ENCODE peak calls at places on chromosome X, in four cellular contexts. K is upper lobe of left lung, V is stomach, P is transverse colon. X is an unnamed sample.

GRCh38 chrX:37912797-37913196 is 65.4 kb upstream of the DYNLT3 start:
- DNase-seq in K (no peak), V (no peak), P (no peak), X (no peak)

GRCh38 chrX:68822641-68823410 is 6.0 kb upstream of the EFNB1 start:
- DNase-seq in K (peak; percentile 23), V (no peak), P (no peak), X (peak; percentile 70)

GRCh38 chrX:10922158-10922557 is 189.0 kb upstream of the HCCS start:
- DNase-seq in K (no peak), V (no peak), P (no peak), X (no peak)

GRCh38 chrX:9117851-9118250 is 83.9 kb upstream of the FAM9B start:
- DNase-seq in K (no peak), V (no peak), P (no peak), X (no peak)

GRCh38 chrX:129845616-129846190 is 2.0 kb upstream of the ZDHHC9 start:
- DNase-seq in K (peak; percentile 28), V (no peak), P (no peak), X (no peak)

GRCh38 chrX:153861147-153861546 is 24.8 kb downstream of the L1CAM start:
- DNase-seq in K (no peak), V (no peak), P (peak; percentile 37), X (no peak)

GRCh38 chrX:72714471-72714916 is 388 bp upstream of the PHKA1 start:
- DNase-seq in K (peak; percentile 63), V (peak; percentile 68), P (peak; percentile 54), X (peak; percentile 92)

GRCh38 chrX:39212456-39212855 is 411.2 kb downstream of the MID1IP1 start:
- DNase-seq in K (no peak), V (no peak), P (no peak), X (no peak)

GRCh38 chrX:136586386-136586785 is 54.4 kb downstream of the VGLL1 start:
- DNase-seq in K (no peak), V (no peak), P (no peak), X (no peak)

GRCh38 chrX:120366794-120367193 is 4.9 kb downstream of the ATP1B4 start:
- DNase-seq in K (no peak), V (no peak), P (no peak), X (no peak)

GRCh38 chrX:18468599-18468998 is 43.2 kb downstream of the CDKL5 start:
- DNase-seq in K (no peak), V (no peak), P (no peak), X (no peak)

GRCh38 chrX:40784516-40785151 is 49.3 kb upstream of the MED14 start:
- DNase-seq in K (no peak), V (no peak), P (no peak), X (no peak)

GRCh38 chrX:140918398-140919043 is 83.9 kb upstream of the SPANXB1 start:
- DNase-seq in K (no peak), V (peak; percentile 27), P (peak; percentile 8), X (no peak)

GRCh38 chrX:77979870-77980269 is 10.4 kb upstream of the PGAM4 start:
- DNase-seq in K (no peak), V (no peak), P (no peak), X (no peak)

GRCh38 chrX:71053217-71053621 is 14.9 kb downstream of the SNX12 start:
- DNase-seq in K (no peak), V (no peak), P (no peak), X (no peak)

GRCh38 chrX:46130246-46130645 is 415.0 kb downstream of the ZNF674 start:
- DNase-seq in K (no peak), V (no peak), P (no peak), X (no peak)

GRCh38 chrX:35098419-35098818 is 155.8 kb downstream of the FAM47B start:
- DNase-seq in K (no peak), V (no peak), P (no peak), X (no peak)

GRCh38 chrX:43836435-43837184 is 45.6 kb downstream of the MAOB start:
- DNase-seq in K (no peak), V (no peak), P (no peak), X (no peak)

GRCh38 chrX:22121161-22121560 is 89.0 kb downstream of the PHEX start:
- DNase-seq in K (no peak), V (no peak), P (no peak), X (no peak)
- H3K27ac ChIP-seq in K (no peak overlapping the region), V (no peak overlapping the region), P (no peak overlapping the region), X (no peak overlapping the region)

DNA sequence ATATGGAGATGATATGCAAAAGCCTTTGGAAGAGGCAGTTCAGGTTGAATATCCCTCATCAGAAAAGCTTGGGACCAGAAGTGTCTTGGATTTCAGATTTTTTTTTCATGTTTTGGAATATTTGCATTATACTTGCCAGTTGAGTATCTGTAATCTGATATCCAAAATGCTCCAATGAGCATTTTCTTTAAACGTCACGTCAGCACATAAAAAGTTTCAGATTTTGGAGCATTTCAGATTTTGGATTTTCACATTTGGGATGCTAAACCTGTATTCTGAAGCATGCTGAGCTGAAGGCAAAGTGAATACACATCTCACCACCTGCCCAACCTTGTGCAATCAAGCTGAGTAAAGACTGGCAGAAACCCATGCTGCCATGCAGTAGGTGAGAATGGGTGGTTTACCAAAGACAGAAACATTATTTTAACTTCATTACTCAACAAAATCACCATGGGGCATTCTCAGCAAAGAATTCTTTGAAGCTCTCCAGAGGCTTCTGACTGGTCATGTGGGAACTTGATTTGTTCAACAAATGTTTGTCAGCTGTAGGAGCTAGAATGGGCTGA is 159.2 kb downstream of the SH3KBP1 start:
- DNase-seq in K (no peak), V (no peak), P (no peak), X (no peak)
- H3K4me1 ChIP-seq in K (no peaks in the 10 kb centered on the region), V (no peaks in the 10 kb centered on the region), P (no peaks in the 10 kb centered on the region), X (no peaks in the 10 kb centered on the region)

GRCh38 chrX:1500701-1501624 is 36.0 kb downstream of the P2RY8 start:
- DNase-seq in K (no peak), V (no peak), P (no peak), X (peak; percentile 89)
- TF ChIP-seq EP300 in K (no peak), V (no peak), P (no peak), X (no peak)

GRCh38 chrX:65985922-65986588 is 53.8 kb downstream of the VSIG4 start:
- DNase-seq in K (peak; percentile 32), V (no peak), P (peak; percentile 12), X (no peak)

GRCh38 chrX:65985211-65985610 is 54.7 kb downstream of the VSIG4 start:
- DNase-seq in K (no peak), V (no peak), P (no peak), X (no peak)

GRCh38 chrX:65990702-65991101 is 49.2 kb downstream of the VSIG4 start:
- DNase-seq in K (no peak), V (no peak), P (no peak), X (no peak)

GRCh38 chrX:65993332-65993731 is 46.5 kb downstream of the VSIG4 start:
- DNase-seq in K (no peak), V (no peak), P (no peak), X (no peak)

DNA sequence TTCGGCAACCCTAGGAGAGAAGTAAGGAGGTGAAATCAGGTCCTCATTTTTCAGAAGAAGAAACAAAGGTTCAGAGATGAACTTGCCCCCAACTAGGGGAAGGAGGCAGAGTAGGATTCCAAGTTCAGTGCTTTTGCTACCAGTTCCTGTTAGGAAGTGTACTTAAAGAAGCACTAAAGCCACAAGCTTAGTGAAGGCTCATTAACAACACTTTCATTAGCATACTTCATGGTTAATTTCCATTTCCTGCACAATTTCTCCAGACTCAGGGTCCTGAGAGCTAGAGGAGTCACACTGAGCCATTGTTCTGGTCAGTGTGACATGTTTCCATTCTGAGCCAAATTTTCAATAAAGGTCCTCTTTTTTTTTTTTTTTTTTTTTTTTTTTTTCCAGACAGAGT is 52.0 kb downstream of the VSIG4 start:
- DNase-seq in K (no peak), V (no peak), P (no peak), X (no peak)
- H3K27ac ChIP-seq in K (no peak overlapping the region), V (no peak overlapping the region), P (no peak overlapping the region), X (no peak overlapping the region)

X was measured in esophagus muscularis mucosa.